ENCODE peak calls at places on chromosome X, in nine cellular contexts. One of them, this sample, is unnamed.

GRCh38 chrX:47560179-47560830 is 700 bp upstream of the ARAF start:
- DNase-seq in esophagus squamous epithelium: no peak
- DNase-seq in NCI-H524: no peak
- DNase-seq in non-pigmented ciliary epithelial cell: no peak
- DNase-seq in tibial artery: no peak
- DNase-seq in germinal center: no peak
- DNase-seq in transverse colon: no peak
- DNase-seq in BJ: no peak
- DNase-seq in activated CD4-positive, alpha-beta T cell treated with anti-CD3 and anti-CD28 coated beads, Interleukin-2, amount 10 ng/mL, durations not matched to agents 7 days and 5 days: no peak
- DNase-seq in this sample: no peak

GRCh38 chrX:47751670-47752069 is 85.0 kb upstream of the ZNF81 start:
- DNase-seq in esophagus squamous epithelium: no peak
- DNase-seq in NCI-H524: peak
- DNase-seq in non-pigmented ciliary epithelial cell: no peak
- DNase-seq in tibial artery: no peak
- DNase-seq in germinal center: no peak
- DNase-seq in transverse colon: peak
- DNase-seq in BJ: no peak
- DNase-seq in activated CD4-positive, alpha-beta T cell treated with anti-CD3 and anti-CD28 coated beads, Interleukin-2, amount 10 ng/mL, durations not matched to agents 7 days and 5 days: peak
- DNase-seq in this sample: peak

GRCh38 chrX:113512700-113513395 is 672.2 kb upstream of the AMOT start:
- DNase-seq in esophagus squamous epithelium: no peak
- DNase-seq in NCI-H524: no peak
- DNase-seq in non-pigmented ciliary epithelial cell: peak
- DNase-seq in tibial artery: no peak
- DNase-seq in germinal center: no peak
- DNase-seq in transverse colon: no peak
- DNase-seq in BJ: no peak
- DNase-seq in activated CD4-positive, alpha-beta T cell treated with anti-CD3 and anti-CD28 coated beads, Interleukin-2, amount 10 ng/mL, durations not matched to agents 7 days and 5 days: no peak
- DNase-seq in this sample: no peak

GRCh38 chrX:107646736-107647135 is 18.4 kb downstream of the PRPS1 start:
- DNase-seq in esophagus squamous epithelium: no peak
- DNase-seq in NCI-H524: no peak
- DNase-seq in non-pigmented ciliary epithelial cell: no peak
- DNase-seq in tibial artery: no peak
- DNase-seq in germinal center: no peak
- DNase-seq in transverse colon: no peak
- DNase-seq in BJ: no peak
- DNase-seq in activated CD4-positive, alpha-beta T cell treated with anti-CD3 and anti-CD28 coated beads, Interleukin-2, amount 10 ng/mL, durations not matched to agents 7 days and 5 days: no peak
- DNase-seq in this sample: no peak

GRCh38 chrX:21756785-21757529 is 959 bp downstream of the SMPX start:
- DNase-seq in esophagus squamous epithelium: no peak
- DNase-seq in NCI-H524: no peak
- DNase-seq in non-pigmented ciliary epithelial cell: no peak
- DNase-seq in tibial artery: no peak
- DNase-seq in germinal center: no peak
- DNase-seq in transverse colon: no peak
- DNase-seq in BJ: no peak
- DNase-seq in activated CD4-positive, alpha-beta T cell treated with anti-CD3 and anti-CD28 coated beads, Interleukin-2, amount 10 ng/mL, durations not matched to agents 7 days and 5 days: no peak
- DNase-seq in this sample: no peak

GRCh38 chrX:40108084-40108958 is 10.6 kb upstream of the BCOR start:
- DNase-seq in esophagus squamous epithelium: no peak
- DNase-seq in NCI-H524: peak
- DNase-seq in non-pigmented ciliary epithelial cell: no peak
- DNase-seq in tibial artery: peak
- DNase-seq in germinal center: no peak
- DNase-seq in transverse colon: peak
- DNase-seq in BJ: no peak
- DNase-seq in activated CD4-positive, alpha-beta T cell treated with anti-CD3 and anti-CD28 coated beads, Interleukin-2, amount 10 ng/mL, durations not matched to agents 7 days and 5 days: no peak
- DNase-seq in this sample: no peak

GRCh38 chrX:130094712-130095111 is 15.6 kb downstream of the ELF4 start:
- DNase-seq in esophagus squamous epithelium: no peak
- DNase-seq in NCI-H524: no peak
- DNase-seq in non-pigmented ciliary epithelial cell: no peak
- DNase-seq in tibial artery: no peak
- DNase-seq in germinal center: no peak
- DNase-seq in transverse colon: no peak
- DNase-seq in BJ: no peak
- DNase-seq in activated CD4-positive, alpha-beta T cell treated with anti-CD3 and anti-CD28 coated beads, Interleukin-2, amount 10 ng/mL, durations not matched to agents 7 days and 5 days: no peak
- DNase-seq in this sample: no peak

GRCh38 chrX:39247536-39247935 is 446.3 kb downstream of the MID1IP1 start:
- DNase-seq in esophagus squamous epithelium: no peak
- DNase-seq in NCI-H524: no peak
- DNase-seq in non-pigmented ciliary epithelial cell: no peak
- DNase-seq in tibial artery: no peak
- DNase-seq in germinal center: no peak
- DNase-seq in transverse colon: no peak
- DNase-seq in BJ: no peak
- DNase-seq in activated CD4-positive, alpha-beta T cell treated with anti-CD3 and anti-CD28 coated beads, Interleukin-2, amount 10 ng/mL, durations not matched to agents 7 days and 5 days: no peak
- DNase-seq in this sample: no peak

GRCh38 chrX:11553594-11553993 is 112.1 kb downstream of the ARHGAP6 start:
- DNase-seq in esophagus squamous epithelium: no peak
- DNase-seq in NCI-H524: no peak
- DNase-seq in non-pigmented ciliary epithelial cell: no peak
- DNase-seq in tibial artery: no peak
- DNase-seq in germinal center: no peak
- DNase-seq in transverse colon: no peak
- DNase-seq in BJ: no peak
- DNase-seq in activated CD4-positive, alpha-beta T cell treated with anti-CD3 and anti-CD28 coated beads, Interleukin-2, amount 10 ng/mL, durations not matched to agents 7 days and 5 days: no peak
- DNase-seq in this sample: no peak

GRCh38 chrX:150410513-150410912 is 47.4 kb downstream of the MAMLD1 start:
- DNase-seq in esophagus squamous epithelium: no peak
- DNase-seq in NCI-H524: no peak
- DNase-seq in non-pigmented ciliary epithelial cell: no peak
- DNase-seq in tibial artery: no peak
- DNase-seq in germinal center: no peak
- DNase-seq in transverse colon: no peak
- DNase-seq in BJ: no peak
- DNase-seq in activated CD4-positive, alpha-beta T cell treated with anti-CD3 and anti-CD28 coated beads, Interleukin-2, amount 10 ng/mL, durations not matched to agents 7 days and 5 days: peak
- DNase-seq in this sample: no peak